ENCODE peak calls at places on chromosomes 3 and 15, in eight cellular contexts. One of them, this sample, is unnamed. For H3K4me1, the result is how much of the 10 kb centered on the place peaks cover.

GRCh38 chr3:38128303-38128655 is 8.6 kb downstream of the ACAA1 start:
- DNase-seq in stomach: peak
- DNase-seq in cardiac muscle cell: no peak
- DNase-seq in heart left ventricle: no peak
- DNase-seq in pancreas: no peak
- DNase-seq in mucosa of descending colon: no peak
- DNase-seq in left ventricle myocardium inferior: no peak
- DNase-seq in uterus: peak
- DNase-seq in this sample: no peak

GRCh38 chr3:32296251-32297204 is 58.0 kb downstream of the CMTM8 start:
- DNase-seq in stomach: peak
- DNase-seq in cardiac muscle cell: peak
- DNase-seq in heart left ventricle: peak
- DNase-seq in pancreas: no peak
- DNase-seq in mucosa of descending colon: no peak
- DNase-seq in left ventricle myocardium inferior: peak
- DNase-seq in uterus: peak
- DNase-seq in this sample: peak

GRCh38 chr3:185210621-185211157 is 43.2 kb downstream of the EHHADH start:
- DNase-seq in stomach: no peak
- DNase-seq in cardiac muscle cell: no peak
- DNase-seq in heart left ventricle: no peak
- DNase-seq in pancreas: no peak
- DNase-seq in mucosa of descending colon: no peak
- DNase-seq in left ventricle myocardium inferior: no peak
- DNase-seq in uterus: no peak
- DNase-seq in this sample: no peak

GRCh38 chr3:52317601-52318000 is 1.5 kb downstream of the DNAH1 start:
- DNase-seq in stomach: peak
- DNase-seq in cardiac muscle cell: peak
- DNase-seq in heart left ventricle: peak
- DNase-seq in pancreas: no peak
- DNase-seq in mucosa of descending colon: peak
- DNase-seq in left ventricle myocardium inferior: peak
- DNase-seq in uterus: peak
- DNase-seq in this sample: peak

GRCh38 chr3:28699283-28699682 is 350.7 kb upstream of the AZI2 start:
- DNase-seq in stomach: no peak
- DNase-seq in cardiac muscle cell: no peak
- DNase-seq in heart left ventricle: no peak
- DNase-seq in pancreas: peak
- DNase-seq in mucosa of descending colon: no peak
- DNase-seq in left ventricle myocardium inferior: no peak
- DNase-seq in uterus: no peak
- DNase-seq in this sample: no peak

GRCh38 chr15:41832875-41833274 is 5.0 kb downstream of the JMJD7 start:
- DNase-seq in stomach: peak
- DNase-seq in cardiac muscle cell: no peak
- DNase-seq in heart left ventricle: no peak
- DNase-seq in pancreas: no peak
- DNase-seq in mucosa of descending colon: no peak
- DNase-seq in left ventricle myocardium inferior: no peak
- DNase-seq in uterus: no peak
- DNase-seq in this sample: no peak

GRCh38 chr3:71050521-71051258 is 532.8 kb downstream of the FOXP1 start:
- DNase-seq in stomach: no peak
- DNase-seq in cardiac muscle cell: no peak
- DNase-seq in heart left ventricle: no peak
- DNase-seq in pancreas: no peak
- DNase-seq in mucosa of descending colon: no peak
- DNase-seq in left ventricle myocardium inferior: no peak
- DNase-seq in uterus: no peak
- DNase-seq in this sample: no peak

GRCh38 chr15:80669599-80670273 is 25.4 kb upstream of the ABHD17C start:
- DNase-seq in stomach: no peak
- DNase-seq in cardiac muscle cell: no peak
- DNase-seq in heart left ventricle: no peak
- DNase-seq in pancreas: no peak
- DNase-seq in mucosa of descending colon: no peak
- DNase-seq in left ventricle myocardium inferior: no peak
- DNase-seq in uterus: no peak
- DNase-seq in this sample: no peak

GRCh38 chr3:133477497-133477896 is 77.6 kb downstream of the BFSP2 start:
- DNase-seq in stomach: no peak
- DNase-seq in cardiac muscle cell: no peak
- DNase-seq in heart left ventricle: no peak
- DNase-seq in pancreas: no peak
- DNase-seq in mucosa of descending colon: no peak
- DNase-seq in left ventricle myocardium inferior: no peak
- DNase-seq in uterus: no peak
- DNase-seq in this sample: no peak

GRCh38 chr15:64634576-64635485 is 140.6 kb downstream of the RBPMS2 start:
- DNase-seq in stomach: no peak
- DNase-seq in cardiac muscle cell: peak
- DNase-seq in heart left ventricle: no peak
- DNase-seq in pancreas: no peak
- DNase-seq in mucosa of descending colon: no peak
- DNase-seq in left ventricle myocardium inferior: no peak
- DNase-seq in uterus: no peak
- DNase-seq in this sample: no peak

GRCh38 chr15:48373855-48374421 is 42.7 kb downstream of the DUT start:
- DNase-seq in stomach: no peak
- DNase-seq in cardiac muscle cell: no peak
- DNase-seq in heart left ventricle: no peak
- DNase-seq in pancreas: no peak
- DNase-seq in mucosa of descending colon: no peak
- DNase-seq in left ventricle myocardium inferior: peak
- DNase-seq in uterus: no peak
- DNase-seq in this sample: peak

GRCh38 chr3:49020335-49021212 is 1.3 kb upstream of the NDUFAF3 start:
- DNase-seq in stomach: peak
- DNase-seq in cardiac muscle cell: peak
- DNase-seq in heart left ventricle: peak
- DNase-seq in pancreas: peak
- DNase-seq in mucosa of descending colon: peak
- DNase-seq in left ventricle myocardium inferior: peak
- DNase-seq in uterus: no peak
- DNase-seq in this sample: peak

GRCh38 chr3:177810162-177810623 is 612.9 kb upstream of the TBL1XR1 start:
- DNase-seq in stomach: no peak
- DNase-seq in cardiac muscle cell: no peak
- DNase-seq in heart left ventricle: no peak
- DNase-seq in pancreas: no peak
- DNase-seq in mucosa of descending colon: no peak
- DNase-seq in left ventricle myocardium inferior: no peak
- DNase-seq in uterus: no peak
- DNase-seq in this sample: no peak

GRCh38 chr3:81080608-81081007 is 680.8 kb downstream of the GBE1 start:
- DNase-seq in stomach: no peak
- DNase-seq in cardiac muscle cell: peak
- DNase-seq in heart left ventricle: no peak
- DNase-seq in pancreas: no peak
- DNase-seq in mucosa of descending colon: no peak
- DNase-seq in left ventricle myocardium inferior: no peak
- DNase-seq in uterus: no peak
- DNase-seq in this sample: no peak

GRCh38 chr3:9142346-9142745 is 107.1 kb downstream of the SRGAP3 start:
- DNase-seq in stomach: no peak
- DNase-seq in cardiac muscle cell: no peak
- DNase-seq in heart left ventricle: no peak
- DNase-seq in pancreas: no peak
- DNase-seq in mucosa of descending colon: no peak
- DNase-seq in left ventricle myocardium inferior: no peak
- DNase-seq in uterus: peak
- DNase-seq in this sample: no peak

GRCh38 chr3:52181543-52181942 is 16.4 kb upstream of the ALAS1 start:
- DNase-seq in stomach: no peak
- DNase-seq in cardiac muscle cell: no peak
- DNase-seq in heart left ventricle: no peak
- DNase-seq in pancreas: no peak
- DNase-seq in mucosa of descending colon: no peak
- DNase-seq in left ventricle myocardium inferior: no peak
- DNase-seq in uterus: no peak
- DNase-seq in this sample: no peak

GRCh38 chr3:107670991-107671390 is 148.2 kb downstream of the BBX start:
- DNase-seq in stomach: no peak
- DNase-seq in cardiac muscle cell: no peak
- DNase-seq in heart left ventricle: no peak
- DNase-seq in pancreas: no peak
- DNase-seq in mucosa of descending colon: no peak
- DNase-seq in left ventricle myocardium inferior: no peak
- DNase-seq in uterus: no peak
- DNase-seq in this sample: no peak

GRCh38 chr15:73711526-73711925 is 27.3 kb downstream of the CD276 start:
- DNase-seq in stomach: no peak
- DNase-seq in cardiac muscle cell: no peak
- DNase-seq in heart left ventricle: no peak
- DNase-seq in pancreas: no peak
- DNase-seq in mucosa of descending colon: no peak
- DNase-seq in left ventricle myocardium inferior: no peak
- DNase-seq in uterus: no peak
- DNase-seq in this sample: no peak

GRCh38 chr3:6994081-6994668 is 133.3 kb downstream of the GRM7 start:
- DNase-seq in stomach: no peak
- DNase-seq in cardiac muscle cell: peak
- DNase-seq in heart left ventricle: no peak
- DNase-seq in pancreas: no peak
- DNase-seq in mucosa of descending colon: no peak
- DNase-seq in left ventricle myocardium inferior: no peak
- DNase-seq in uterus: no peak
- DNase-seq in this sample: no peak

GRCh38 chr15:78909791-78910228 is 35.0 kb downstream of the CTSH start:
- DNase-seq in stomach: no peak
- DNase-seq in cardiac muscle cell: peak
- DNase-seq in heart left ventricle: no peak
- DNase-seq in pancreas: no peak
- DNase-seq in mucosa of descending colon: no peak
- DNase-seq in left ventricle myocardium inferior: no peak
- DNase-seq in uterus: no peak
- DNase-seq in this sample: no peak

GRCh38 chr15:78909160-78909695 is 35.6 kb downstream of the CTSH start:
- DNase-seq in stomach: no peak
- DNase-seq in cardiac muscle cell: no peak
- DNase-seq in heart left ventricle: no peak
- DNase-seq in pancreas: no peak
- DNase-seq in mucosa of descending colon: no peak
- DNase-seq in left ventricle myocardium inferior: no peak
- DNase-seq in uterus: no peak
- DNase-seq in this sample: no peak

GRCh38 chr15:78913012-78913411 is 31.8 kb downstream of the CTSH start:
- DNase-seq in stomach: no peak
- DNase-seq in cardiac muscle cell: no peak
- DNase-seq in heart left ventricle: no peak
- DNase-seq in pancreas: no peak
- DNase-seq in mucosa of descending colon: no peak
- DNase-seq in left ventricle myocardium inferior: no peak
- DNase-seq in uterus: no peak
- DNase-seq in this sample: no peak

GRCh38 chr15:78907577-78907976 is 34.9 kb downstream of the MORF4L1 start:
- DNase-seq in stomach: no peak
- DNase-seq in cardiac muscle cell: peak
- DNase-seq in heart left ventricle: no peak
- DNase-seq in pancreas: no peak
- DNase-seq in mucosa of descending colon: no peak
- DNase-seq in left ventricle myocardium inferior: no peak
- DNase-seq in uterus: no peak
- DNase-seq in this sample: no peak

DNA sequence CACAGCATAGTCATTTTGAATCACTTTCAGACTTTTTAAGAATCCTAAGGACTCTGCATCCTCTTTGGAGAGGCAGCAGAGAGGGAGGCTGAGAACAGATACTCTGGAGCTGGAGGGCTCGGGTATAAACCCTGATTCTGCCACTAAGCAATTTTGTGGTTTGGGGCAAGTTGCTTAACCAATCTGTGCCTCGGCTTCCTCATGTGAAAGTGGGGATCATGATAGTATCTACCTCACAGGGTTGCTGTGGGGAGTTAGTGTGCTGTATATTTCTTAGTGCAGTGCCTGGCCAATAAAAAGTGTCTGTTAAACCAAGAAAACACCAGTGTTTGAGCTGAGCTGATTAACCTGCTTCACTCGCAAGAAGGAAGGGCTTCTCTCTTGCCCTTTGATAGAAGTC is 34.0 kb downstream of the CTSH start:
- DNase-seq in stomach: no peak
- DNase-seq in cardiac muscle cell: no peak
- DNase-seq in heart left ventricle: no peak
- DNase-seq in pancreas: no peak
- DNase-seq in mucosa of descending colon: no peak
- DNase-seq in left ventricle myocardium inferior: no peak
- DNase-seq in uterus: no peak
- DNase-seq in this sample: no peak
- H3K4me1 ChIP-seq in stomach: under half
- H3K4me1 ChIP-seq in cardiac muscle cell: under half
- H3K4me1 ChIP-seq in heart left ventricle: under half
- H3K4me1 ChIP-seq in pancreas: under half
- H3K4me1 ChIP-seq in mucosa of descending colon: under half
- H3K4me1 ChIP-seq in left ventricle myocardium inferior: half or more
- H3K4me1 ChIP-seq in uterus: under half
- H3K4me1 ChIP-seq in this sample: under half

GRCh38 chr15:28981351-28981720 is 95.6 kb downstream of the APBA2 start:
- DNase-seq in stomach: no peak
- DNase-seq in cardiac muscle cell: no peak
- DNase-seq in heart left ventricle: no peak
- DNase-seq in pancreas: no peak
- DNase-seq in mucosa of descending colon: no peak
- DNase-seq in left ventricle myocardium inferior: no peak
- DNase-seq in uterus: no peak
- DNase-seq in this sample: no peak
- H3K4me1 ChIP-seq in stomach: under half
- H3K4me1 ChIP-seq in cardiac muscle cell: under half
- H3K4me1 ChIP-seq in heart left ventricle: under half
- H3K4me1 ChIP-seq in pancreas: under half
- H3K4me1 ChIP-seq in mucosa of descending colon: under half
- H3K4me1 ChIP-seq in left ventricle myocardium inferior: under half
- H3K4me1 ChIP-seq in uterus: under half
- H3K4me1 ChIP-seq in this sample: under half

DNA sequence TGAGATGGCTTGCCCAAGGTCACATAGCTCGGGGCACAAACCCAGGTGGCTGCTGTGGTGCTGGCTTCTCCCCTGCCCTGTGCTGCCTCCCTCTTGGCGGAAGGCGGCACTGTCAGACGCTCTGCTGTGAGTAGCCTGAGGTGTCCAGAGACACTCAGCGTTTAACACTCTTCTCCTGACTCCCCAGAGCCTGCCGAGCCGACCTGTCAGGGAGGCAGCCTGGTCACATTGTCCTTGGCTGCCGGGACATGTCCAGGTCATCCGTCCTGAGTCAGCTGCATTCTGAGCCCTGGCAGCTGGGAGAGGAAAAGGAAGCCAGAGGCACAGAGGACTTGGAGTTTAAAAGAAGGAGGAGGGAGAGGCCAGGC is 4.7 kb downstream of the LMAN1L start:
- DNase-seq in stomach: no peak
- DNase-seq in cardiac muscle cell: peak
- DNase-seq in heart left ventricle: no peak
- DNase-seq in pancreas: peak
- DNase-seq in mucosa of descending colon: no peak
- DNase-seq in left ventricle myocardium inferior: peak
- DNase-seq in uterus: no peak
- DNase-seq in this sample: no peak
- H3K4me1 ChIP-seq in stomach: under half
- H3K4me1 ChIP-seq in cardiac muscle cell: under half
- H3K4me1 ChIP-seq in heart left ventricle: under half
- H3K4me1 ChIP-seq in pancreas: under half
- H3K4me1 ChIP-seq in mucosa of descending colon: under half
- H3K4me1 ChIP-seq in left ventricle myocardium inferior: under half
- H3K4me1 ChIP-seq in uterus: under half
- H3K4me1 ChIP-seq in this sample: under half

GRCh38 chr15:31350771-31351170 is 24.1 kb downstream of the KLF13 start:
- DNase-seq in stomach: no peak
- DNase-seq in cardiac muscle cell: no peak
- DNase-seq in heart left ventricle: no peak
- DNase-seq in pancreas: no peak
- DNase-seq in mucosa of descending colon: no peak
- DNase-seq in left ventricle myocardium inferior: no peak
- DNase-seq in uterus: no peak
- DNase-seq in this sample: no peak
- H3K4me1 ChIP-seq in stomach: half or more
- H3K4me1 ChIP-seq in cardiac muscle cell: under half
- H3K4me1 ChIP-seq in heart left ventricle: half or more
- H3K4me1 ChIP-seq in pancreas: under half
- H3K4me1 ChIP-seq in mucosa of descending colon: half or more
- H3K4me1 ChIP-seq in left ventricle myocardium inferior: half or more
- H3K4me1 ChIP-seq in uterus: under half
- H3K4me1 ChIP-seq in this sample: under half